ENCODE peak calls at places on chromosome 21, in five cellular contexts. B is prostate gland, F is right lobe of liver, I is IMR-90, C is transverse colon. P is an unnamed sample.

GRCh38 chr21:36804867-36805611 is 106.1 kb downstream of the SIM2 start:
- DNase-seq in F (no peak), B (no peak), I (no peak), C (no peak), P (no peak)

GRCh38 chr21:14012409-14012808 is 198.3 kb downstream of the LIPI start:
- DNase-seq in C (no peak), I (no peak), F (no peak), B (no peak), P (no peak)

GRCh38 chr21:37435120-37435519 is 68.5 kb downstream of the DYRK1A start:
- DNase-seq in C (no peak), F (no peak), I (peak; percentile 80), B (no peak), P (peak; percentile 67)

GRCh38 chr21:37636152-37636860 is 269.7 kb downstream of the DYRK1A start:
- DNase-seq in C (no peak), I (peak; percentile 76), B (no peak), F (no peak), P (no peak)

GRCh38 chr21:45457832-45458172 is 52.8 kb downstream of the COL18A1 start:
- DNase-seq in B (no peak), C (no peak), I (no peak), F (no peak), P (no peak)

GRCh38 chr21:36672737-36673136 is 26.2 kb upstream of the SIM2 start:
- DNase-seq in B (no peak), C (no peak), F (no peak), I (no peak), P (no peak)

GRCh38 chr21:45699251-45699942 is 55.9 kb downstream of the PCBP3 start:
- DNase-seq in C (no peak), B (no peak), F (no peak), I (no peak), P (no peak)

GRCh38 chr21:30479259-30479658 is 908 bp downstream of the KRTAP19-1 start:
- DNase-seq in F (no peak), I (no peak), B (no peak), C (no peak), P (no peak)

GRCh38 chr21:29555601-29556000 is 256.9 kb downstream of the BACH1 start:
- DNase-seq in F (no peak), I (no peak), C (no peak), B (no peak), P (no peak)

GRCh38 chr21:44991538-44992483 is 52.0 kb downstream of the SLX9 start:
- DNase-seq in F (no peak), I (peak; percentile 87), C (no peak), B (no peak), P (no peak)

GRCh38 chr21:45695086-45695485 is 51.6 kb downstream of the PCBP3 start:
- DNase-seq in B (no peak), F (no peak), C (no peak), I (no peak), P (no peak)

DNA sequence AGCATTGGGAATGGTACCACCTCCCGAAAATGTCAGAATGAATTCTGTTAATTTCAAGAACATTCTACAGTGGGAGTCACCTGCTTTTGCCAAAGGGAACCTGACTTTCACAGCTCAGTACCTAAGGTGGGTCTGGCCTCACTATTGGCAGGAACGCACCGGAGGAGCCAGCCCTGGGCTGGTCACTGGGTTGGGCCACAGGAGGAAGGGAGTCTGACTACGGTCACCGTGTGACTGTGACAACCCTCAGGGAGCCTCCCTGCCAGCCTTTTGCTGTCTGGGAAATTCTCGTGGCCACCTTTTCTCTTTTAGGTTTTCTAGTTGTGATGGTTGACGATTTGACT is 2.2 kb downstream of the IL10RB start:
- DNase-seq in B (no peak), C (peak; percentile 45), I (no peak), F (no peak), P (no peak)
- TF ChIP-seq POLR2A in B (no peak), C (no peak), I (no peak), F (no peak), P (no peak)

GRCh38 chr21:25912402-25912746 is 177.6 kb downstream of the GABPA start:
- DNase-seq in B (no peak), F (no peak), C (no peak), I (no peak), P (no peak)
- TF ChIP-seq POLR2A in B (no peak), F (no peak), C (no peak), I (no peak), P (no peak)

GRCh38 chr21:41948901-41949300 is 4.9 kb downstream of the C2CD2 start:
- DNase-seq in I (no peak), C (no peak), F (no peak), B (no peak), P (no peak)

GRCh38 chr21:41951876-41952567 is 1.8 kb downstream of the C2CD2 start:
- DNase-seq in I (no peak), C (no peak), F (no peak), B (no peak), P (no peak)

GRCh38 chr21:41953249-41953830 is 478 bp downstream of the C2CD2 start:
- DNase-seq in F (no peak), I (no peak), B (no peak), C (peak; percentile 26), P (peak; percentile 19)

GRCh38 chr21:41952568-41953248 is 1.1 kb downstream of the C2CD2 start:
- DNase-seq in F (no peak), B (no peak), I (peak; percentile 16), C (peak; percentile 18), P (no peak)

DNA sequence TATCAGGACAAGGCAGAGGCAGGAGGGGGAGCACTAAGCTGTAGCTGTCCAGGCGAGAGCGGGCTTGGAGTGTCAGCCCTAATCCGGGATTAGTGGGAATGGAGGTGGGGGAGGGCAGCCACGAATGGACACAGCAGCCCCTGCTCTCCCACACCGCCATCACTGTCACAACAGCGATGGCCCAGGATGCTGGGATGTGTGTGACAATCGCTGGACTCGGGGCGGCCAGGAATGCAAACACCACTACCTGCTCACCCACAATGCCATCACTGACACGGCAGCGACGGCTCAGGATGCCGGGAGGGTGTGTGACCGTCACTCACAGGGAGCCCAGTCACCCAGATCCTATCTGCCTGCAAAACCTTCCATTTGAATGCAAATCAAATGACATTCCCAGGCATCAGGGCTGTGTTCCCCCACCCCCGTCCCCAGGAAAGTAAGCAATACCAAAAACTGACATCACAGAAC is 2.8 kb downstream of the C2CD2 start:
- DNase-seq in F (no peak), I (no peak), C (no peak), B (no peak), P (no peak)
- TF ChIP-seq POLR2A in F (no peak), I (no peak), C (no peak), B (no peak), P (no peak)

GRCh38 chr21:35206141-35207125 is 157.3 kb upstream of the RUNX1 start:
- DNase-seq in F (no peak), C (peak; percentile 44), B (peak; percentile 16), I (peak; percentile 32), P (no peak)
- TF ChIP-seq POLR2A in F (no peak), C (no peak), B (no peak), I (peak; percentile 6), P (no peak)

DNA sequence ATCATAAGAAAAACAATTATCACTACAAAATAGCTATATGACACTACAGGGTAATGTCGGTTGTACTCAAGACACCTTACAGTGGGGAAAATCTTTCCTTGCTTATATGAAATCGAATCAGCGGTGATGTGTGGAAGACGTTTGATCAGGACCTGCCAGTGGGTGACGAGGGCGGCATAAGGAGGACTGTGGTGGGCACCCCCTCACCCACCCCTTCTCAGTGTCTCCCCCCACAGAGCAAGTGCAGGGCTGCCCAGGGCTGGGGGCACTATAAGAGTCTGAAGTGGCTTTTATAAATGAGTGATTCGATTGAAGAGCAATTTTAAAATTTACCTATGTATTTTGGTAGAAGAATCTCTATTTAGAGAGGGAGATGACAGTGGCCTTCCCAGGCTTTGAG is 35.8 kb downstream of the CRYAA start:
- DNase-seq in B (no peak), I (no peak), F (peak; percentile 22), C (no peak), P (no peak)
- TF ChIP-seq POLR2A in B (no peak), I (no peak), F (no peak), C (no peak), P (no peak)

DNA sequence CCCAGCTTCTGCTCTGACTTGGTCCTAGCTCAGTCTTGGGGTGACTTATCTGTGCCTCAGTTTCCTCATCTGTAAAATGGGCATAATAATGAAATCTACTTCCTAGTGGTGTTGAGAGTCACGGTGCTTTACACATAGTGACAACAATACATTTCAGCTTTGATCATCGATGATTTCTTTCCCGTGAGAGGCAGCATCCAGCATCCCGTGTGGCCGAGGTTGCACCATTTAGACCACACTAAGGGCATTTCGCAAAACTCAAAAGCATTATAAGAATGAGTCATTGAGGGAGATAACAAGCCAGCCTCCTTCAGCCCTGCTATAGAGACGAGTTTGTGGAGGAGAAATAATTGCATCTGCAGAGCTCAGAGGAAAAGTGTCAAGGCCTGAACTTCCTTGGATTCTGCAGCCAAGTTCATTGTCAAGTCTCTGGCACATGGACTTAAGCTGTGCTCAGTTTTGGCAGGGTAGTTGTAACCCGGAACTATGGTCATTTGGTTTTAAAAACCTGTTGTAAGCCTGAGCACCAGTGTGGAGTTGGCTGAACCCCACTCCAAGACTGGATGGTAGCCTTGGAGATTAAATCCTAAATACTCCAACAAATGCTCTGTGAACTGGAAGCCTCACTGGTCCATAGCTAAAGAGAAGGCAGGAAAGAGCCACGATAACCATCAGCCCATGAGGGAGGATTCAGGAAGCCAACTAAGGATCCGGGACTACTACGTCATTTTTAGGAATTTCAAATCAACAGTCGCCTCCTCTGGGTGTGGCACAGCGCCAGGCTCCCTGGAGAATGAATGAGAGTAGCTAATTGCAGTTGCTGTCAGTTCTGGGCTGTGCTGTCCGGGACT is 64.2 kb downstream of the TCP10L start:
- DNase-seq in B (peak; percentile 65), F (peak; percentile 64), C (peak; percentile 63), I (peak; percentile 97), P (peak; percentile 81)
- TF ChIP-seq POLR2A in B (no peak), F (no peak), C (no peak), I (peak; percentile 61), P (no peak)

GRCh38 chr21:39186676-39187075 is 3.4 kb upstream of the PSMG1 start:
- DNase-seq in I (no peak), B (no peak), F (no peak), C (no peak), P (no peak)
- TF ChIP-seq POLR2A in I (no peak), B (no peak), F (no peak), C (no peak), P (no peak)

DNA sequence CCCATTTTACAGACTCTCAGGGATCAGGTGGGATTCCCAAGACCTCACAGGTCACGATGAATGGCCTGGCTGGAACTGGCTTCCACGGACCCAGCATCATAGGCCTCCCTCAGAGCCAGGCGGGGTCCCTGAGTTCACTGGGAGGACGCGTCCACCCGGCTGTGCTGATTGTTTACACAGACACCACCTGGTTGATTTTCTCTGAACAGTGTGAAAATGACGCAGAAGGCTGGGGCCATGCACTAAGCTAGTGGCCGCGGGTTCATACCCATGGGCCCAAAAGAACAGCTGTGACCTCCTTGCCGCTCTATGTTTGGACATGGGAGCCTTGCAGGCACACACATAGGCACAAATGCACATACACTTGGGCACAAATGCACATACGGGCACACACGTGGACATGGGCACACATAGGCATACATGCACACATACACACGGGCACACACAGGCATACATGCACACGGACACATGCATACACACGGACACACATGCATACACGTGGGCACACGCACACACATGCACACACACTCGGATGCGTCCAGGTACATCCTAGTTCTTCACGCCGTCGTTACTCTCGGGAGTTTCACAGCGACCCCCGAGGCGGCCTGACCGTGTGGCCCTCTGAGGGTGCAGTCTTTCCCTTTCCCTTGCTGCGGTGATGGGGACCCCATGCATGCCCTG is 23.2 kb downstream of the CSTB start:
- DNase-seq in B (no peak), C (no peak), F (no peak), I (no peak), P (no peak)
- TF ChIP-seq POLR2A in B (no peak), C (no peak), F (no peak), I (no peak), P (no peak)

P was measured in body of pancreas.